ENCODE peak calls at places on chromosomes 16 and 17, in eight cellular contexts. C is H1, M is SK-N-SH, H is IMR-90, Y is K562, A is GM12878, W is WTC11, O is HepG2. P is an unnamed sample.

GRCh38 chr16:2610781-2611498 is 71.4 kb upstream of the KCTD5 start:
- DNase-seq in C (no peak), M (no peak), H (no peak), Y (no peak), A (no peak), W (no peak), O (no peak), P (no peak)

GRCh38 chr16:83689385-83689831 is 118.4 kb upstream of the HSBP1 start:
- DNase-seq in C (no peak), M (no peak), H (peak; percentile 94), Y (no peak), A (peak; percentile 17), W (no peak), O (no peak), P (no peak)

GRCh38 chr16:86733526-86734254 is 155.3 kb downstream of the FOXL1 start:
- DNase-seq in C (no peak), M (no peak), H (no peak), Y (no peak), A (no peak), W (peak; percentile 50), O (no peak), P (no peak)

GRCh38 chr17:78307887-78308633 is 51.8 kb downstream of the SOCS3 start:
- DNase-seq in C (no peak), M (peak; percentile 51), H (no peak), Y (peak; percentile 41), A (no peak), W (peak; percentile 52), O (peak; percentile 60), P (no peak)

GRCh38 chr17:6753006-6753445 is 2.8 kb upstream of the XAF1 start:
- DNase-seq in C (no peak), M (no peak), H (peak; percentile 77), Y (no peak), A (no peak), W (peak; percentile 29), O (peak; percentile 11), P (no peak)

GRCh38 chr17:50265212-50265611 is 9.1 kb upstream of the TMEM92 start:
- DNase-seq in C (no peak), M (peak; percentile 49), H (no peak), Y (no peak), A (no peak), W (no peak), O (no peak), P (no peak)

GRCh38 chr16:67927131-67927941 is 4.3 kb downstream of the CTRL start:
- DNase-seq in C (no peak), M (no peak), H (no peak), Y (no peak), A (no peak), W (no peak), O (no peak), P (no peak)

GRCh38 chr16:15946257-15947044 is 3.0 kb upstream of the ABCC1 start:
- DNase-seq in C (no peak), M (no peak), H (peak; percentile 91), Y (no peak), A (no peak), W (no peak), O (peak; percentile 91), P (peak; percentile 93)

GRCh38 chr17:44360826-44361225 is 2.8 kb downstream of the FAM171A2 start:
- DNase-seq in C (no peak), M (peak; percentile 64), H (peak; percentile 68), Y (peak; percentile 58), A (no peak), W (peak; percentile 54), O (no peak), P (no peak)

GRCh38 chr16:21626659-21627277 is 25.6 kb downstream of the IGSF6 start:
- DNase-seq in C (no peak), M (peak; percentile 83), H (peak; percentile 88), Y (no peak), A (no peak), W (no peak), O (peak; percentile 83), P (peak; percentile 46)

GRCh38 chr17:78644971-78645370 is 67.8 kb upstream of the DNAH17 start:
- DNase-seq in C (no peak), M (peak; percentile 12), H (no peak), Y (no peak), A (no peak), W (no peak), O (no peak), P (no peak)

GRCh38 chr17:45895304-45895968 is 1.1 kb downstream of the MAPT start:
- DNase-seq in C (peak; percentile 69), M (peak; percentile 91), H (no peak), Y (no peak), A (no peak), W (peak; percentile 38), O (no peak), P (peak; percentile 51)

GRCh38 chr17:3827124-3827773 is 18.8 kb downstream of the NCBP3 start:
- DNase-seq in C (peak; percentile 80), M (peak; percentile 61), H (peak; percentile 66), Y (peak; percentile 41), A (no peak), W (peak; percentile 79), O (peak; percentile 79), P (peak; percentile 75)

GRCh38 chr16:8675183-8676159 is 1.1 kb downstream of the ABAT start:
- DNase-seq in C (no peak), M (peak; percentile 77), H (no peak), Y (no peak), A (no peak), W (no peak), O (peak; percentile 96), P (no peak)

GRCh38 chr17:73419051-73419450 is 107.2 kb upstream of the CDC42EP4 start:
- DNase-seq in C (no peak), M (no peak), H (no peak), Y (no peak), A (no peak), W (no peak), O (no peak), P (no peak)

GRCh38 chr17:40018211-40019121 is 3.2 kb downstream of the CSF3 start:
- DNase-seq in C (peak; percentile 76), M (peak; percentile 25), H (no peak), Y (no peak), A (no peak), W (peak; percentile 41), O (no peak), P (no peak)

GRCh38 chr16:11893571-11893970 is 22.2 kb downstream of the GSPT1 start:
- DNase-seq in C (no peak), M (no peak), H (no peak), Y (no peak), A (no peak), W (no peak), O (no peak), P (no peak)

GRCh38 chr17:63833026-63833740 is 5.7 kb upstream of the FTSJ3 start:
- DNase-seq in C (no peak), M (no peak), H (no peak), Y (no peak), A (no peak), W (no peak), O (no peak), P (no peak)

GRCh38 chr16:57643166-57643813 is 14.9 kb downstream of the ADGRG1 start:
- DNase-seq in C (no peak), M (no peak), H (peak; percentile 70), Y (no peak), A (no peak), W (no peak), O (no peak), P (no peak)
- TF ChIP-seq USF2 in C (no peak), M (no peak), H (no peak), Y (no peak), A (no peak), W (no peak), O (no peak), P (no peak)

GRCh38 chr16:383326-384020 is 1.7 kb upstream of the PGAP6 start:
- DNase-seq in C (peak; percentile 83), M (no peak), H (no peak), Y (no peak), A (peak; percentile 50), W (peak; percentile 89), O (no peak), P (no peak)
- TF ChIP-seq USF2 in C (no peak), M (no peak), H (no peak), Y (no peak), A (no peak), W (peak; percentile 52), O (no peak), P (no peak)

GRCh38 chr17:1271441-1271840 is 1.2 kb downstream of the BHLHA9 start:
- DNase-seq in C (no peak), M (no peak), H (no peak), Y (no peak), A (no peak), W (no peak), O (no peak), P (no peak)

GRCh38 chr17:1271020-1271423 is 778 bp downstream of the BHLHA9 start:
- DNase-seq in C (peak; percentile 68), M (no peak), H (no peak), Y (no peak), A (no peak), W (no peak), O (no peak), P (no peak)

GRCh38 chr17:1264196-1264595 is 6.0 kb upstream of the BHLHA9 start:
- DNase-seq in C (no peak), M (no peak), H (no peak), Y (no peak), A (no peak), W (no peak), O (no peak), P (no peak)

GRCh38 chr17:1270210-1271019 is at the start of gene BHLHA9:
- DNase-seq in C (no peak), M (no peak), H (no peak), Y (no peak), A (no peak), W (peak; percentile 38), O (no peak), P (no peak)

GRCh38 chr17:1267471-1267947 is 2.7 kb upstream of the BHLHA9 start:
- DNase-seq in C (no peak), M (peak; percentile 28), H (no peak), Y (no peak), A (no peak), W (no peak), O (no peak), P (peak; percentile 30)
- TF ChIP-seq USF2 in C (no peak), M (no peak), H (no peak), Y (no peak), A (no peak), W (no peak), O (no peak), P (no peak)

GRCh38 chr17:76083536-76083935 is 4.6 kb downstream of the ZACN start:
- DNase-seq in C (no peak), M (peak; percentile 27), H (no peak), Y (no peak), A (no peak), W (no peak), O (no peak), P (no peak)
- TF ChIP-seq USF2 in C (no peak), M (no peak), H (no peak), Y (no peak), A (no peak), W (no peak), O (no peak), P (no peak)

GRCh38 chr16:50603206-50604064 is 55.2 kb downstream of the NKD1 start:
- DNase-seq in C (no peak), M (no peak), H (no peak), Y (no peak), A (no peak), W (no peak), O (no peak), P (no peak)
- TF ChIP-seq USF2 in C (no peak), M (no peak), H (no peak), Y (no peak), A (no peak), W (no peak), O (no peak), P (no peak)

P was measured in A549.